ENCODE peak calls at places on chromosome 7, in seven cellular contexts. One of them, this sample, is unnamed.

GRCh38 chr7:105841866-105842265 is 34.5 kb downstream of the ATXN7L1 start:
- DNase-seq in astrocyte of the cerebellum: no peak
- DNase-seq in cardiac fibroblast: no peak
- DNase-seq in aorta: no peak
- DNase-seq in OCI-LY7: no peak
- DNase-seq in CD8-positive, alpha-beta T cell: no peak
- DNase-seq in effector memory CD4-positive, alpha-beta T cell: no peak
- DNase-seq in this sample: no peak

GRCh38 chr7:102125127-102125561 is 161.5 kb upstream of the SH2B2 start:
- DNase-seq in cardiac fibroblast: peak; percentile 90
- DNase-seq in OCI-LY7: no peak
- DNase-seq in effector memory CD4-positive, alpha-beta T cell: no peak
- DNase-seq in astrocyte of the cerebellum: peak; percentile 34
- DNase-seq in aorta: peak; percentile 88
- DNase-seq in CD8-positive, alpha-beta T cell: no peak
- DNase-seq in this sample: peak; percentile 73

GRCh38 chr7:52956379-52956915 is 79.0 kb upstream of the POM121L12 start:
- DNase-seq in astrocyte of the cerebellum: no peak
- DNase-seq in effector memory CD4-positive, alpha-beta T cell: no peak
- DNase-seq in aorta: no peak
- DNase-seq in OCI-LY7: no peak
- DNase-seq in CD8-positive, alpha-beta T cell: no peak
- DNase-seq in cardiac fibroblast: no peak
- DNase-seq in this sample: no peak

GRCh38 chr7:88322151-88322550 is 15.5 kb upstream of the STEAP4 start:
- DNase-seq in cardiac fibroblast: no peak
- DNase-seq in CD8-positive, alpha-beta T cell: no peak
- DNase-seq in astrocyte of the cerebellum: no peak
- DNase-seq in effector memory CD4-positive, alpha-beta T cell: no peak
- DNase-seq in aorta: no peak
- DNase-seq in OCI-LY7: no peak
- DNase-seq in this sample: no peak

GRCh38 chr7:76310102-76310957 is 7.9 kb downstream of the HSPB1 start:
- DNase-seq in cardiac fibroblast: no peak
- DNase-seq in astrocyte of the cerebellum: no peak
- DNase-seq in OCI-LY7: peak; percentile 27
- DNase-seq in aorta: peak; percentile 50
- DNase-seq in CD8-positive, alpha-beta T cell: no peak
- DNase-seq in effector memory CD4-positive, alpha-beta T cell: no peak
- DNase-seq in this sample: no peak

GRCh38 chr7:71439316-71439715 is 307.4 kb downstream of the GALNT17 start:
- DNase-seq in OCI-LY7: no peak
- DNase-seq in aorta: no peak
- DNase-seq in CD8-positive, alpha-beta T cell: no peak
- DNase-seq in cardiac fibroblast: no peak
- DNase-seq in effector memory CD4-positive, alpha-beta T cell: no peak
- DNase-seq in astrocyte of the cerebellum: no peak
- DNase-seq in this sample: no peak

GRCh38 chr7:149529136-149529718 is 31.6 kb upstream of the ZNF746 start:
- DNase-seq in OCI-LY7: peak; percentile 56
- DNase-seq in astrocyte of the cerebellum: no peak
- DNase-seq in CD8-positive, alpha-beta T cell: no peak
- DNase-seq in cardiac fibroblast: peak; percentile 20
- DNase-seq in effector memory CD4-positive, alpha-beta T cell: no peak
- DNase-seq in aorta: no peak
- DNase-seq in this sample: no peak

GRCh38 chr7:131513245-131514061 is 43.0 kb downstream of the PODXL start:
- DNase-seq in effector memory CD4-positive, alpha-beta T cell: peak; percentile 56
- DNase-seq in OCI-LY7: peak; percentile 77
- DNase-seq in astrocyte of the cerebellum: peak; percentile 58
- DNase-seq in CD8-positive, alpha-beta T cell: peak; percentile 79
- DNase-seq in aorta: peak; percentile 83
- DNase-seq in cardiac fibroblast: peak; percentile 87
- DNase-seq in this sample: peak; percentile 43

GRCh38 chr7:107996072-107996824 is 6.7 kb downstream of the LAMB1 start:
- DNase-seq in effector memory CD4-positive, alpha-beta T cell: no peak
- DNase-seq in CD8-positive, alpha-beta T cell: no peak
- DNase-seq in OCI-LY7: no peak
- DNase-seq in cardiac fibroblast: no peak
- DNase-seq in aorta: no peak
- DNase-seq in astrocyte of the cerebellum: no peak
- DNase-seq in this sample: no peak

GRCh38 chr7:129464194-129464593 is 30.0 kb downstream of the STRIP2 start:
- DNase-seq in effector memory CD4-positive, alpha-beta T cell: no peak
- DNase-seq in cardiac fibroblast: no peak
- DNase-seq in astrocyte of the cerebellum: no peak
- DNase-seq in aorta: no peak
- DNase-seq in OCI-LY7: no peak
- DNase-seq in CD8-positive, alpha-beta T cell: no peak
- DNase-seq in this sample: no peak

GRCh38 chr7:129829677-129830631 is 122.8 kb downstream of the UBE2H start:
- DNase-seq in aorta: peak; percentile 72
- DNase-seq in cardiac fibroblast: peak; percentile 88
- DNase-seq in effector memory CD4-positive, alpha-beta T cell: peak; percentile 34
- DNase-seq in astrocyte of the cerebellum: peak; percentile 82
- DNase-seq in OCI-LY7: peak; percentile 83
- DNase-seq in CD8-positive, alpha-beta T cell: peak; percentile 65
- DNase-seq in this sample: no peak

GRCh38 chr7:55774327-55775050 is 88.1 kb downstream of the SEPTIN14 start:
- DNase-seq in aorta: no peak
- DNase-seq in effector memory CD4-positive, alpha-beta T cell: no peak
- DNase-seq in OCI-LY7: no peak
- DNase-seq in CD8-positive, alpha-beta T cell: no peak
- DNase-seq in cardiac fibroblast: no peak
- DNase-seq in astrocyte of the cerebellum: no peak
- DNase-seq in this sample: no peak

GRCh38 chr7:17026269-17026668 is 144.5 kb upstream of the AGR3 start:
- DNase-seq in aorta: no peak
- DNase-seq in CD8-positive, alpha-beta T cell: no peak
- DNase-seq in effector memory CD4-positive, alpha-beta T cell: no peak
- DNase-seq in cardiac fibroblast: no peak
- DNase-seq in astrocyte of the cerebellum: no peak
- DNase-seq in OCI-LY7: no peak
- DNase-seq in this sample: no peak

GRCh38 chr7:66198956-66199355 is 6.2 kb upstream of the TPST1 start:
- DNase-seq in CD8-positive, alpha-beta T cell: no peak
- DNase-seq in aorta: no peak
- DNase-seq in cardiac fibroblast: no peak
- DNase-seq in astrocyte of the cerebellum: no peak
- DNase-seq in OCI-LY7: no peak
- DNase-seq in effector memory CD4-positive, alpha-beta T cell: no peak
- DNase-seq in this sample: no peak

GRCh38 chr7:30888783-30889182 is 22.9 kb upstream of the AQP1 start:
- DNase-seq in OCI-LY7: no peak
- DNase-seq in aorta: peak; percentile 76
- DNase-seq in CD8-positive, alpha-beta T cell: no peak
- DNase-seq in astrocyte of the cerebellum: peak; percentile 83
- DNase-seq in cardiac fibroblast: peak; percentile 85
- DNase-seq in effector memory CD4-positive, alpha-beta T cell: no peak
- DNase-seq in this sample: peak; percentile 64

GRCh38 chr7:43119371-43120069 is 7.1 kb downstream of the HECW1 start:
- DNase-seq in effector memory CD4-positive, alpha-beta T cell: no peak
- DNase-seq in aorta: no peak
- DNase-seq in astrocyte of the cerebellum: peak; percentile 47
- DNase-seq in OCI-LY7: no peak
- DNase-seq in cardiac fibroblast: peak; percentile 62
- DNase-seq in CD8-positive, alpha-beta T cell: no peak
- DNase-seq in this sample: peak; percentile 58

GRCh38 chr7:55546826-55547225 is 25.5 kb downstream of the VOPP1 start:
- DNase-seq in CD8-positive, alpha-beta T cell: no peak
- DNase-seq in effector memory CD4-positive, alpha-beta T cell: no peak
- DNase-seq in cardiac fibroblast: peak; percentile 81
- DNase-seq in astrocyte of the cerebellum: peak; percentile 46
- DNase-seq in aorta: peak; percentile 87
- DNase-seq in OCI-LY7: no peak
- DNase-seq in this sample: peak; percentile 69

GRCh38 chr7:78510580-78511188 is 712.1 kb downstream of the PHTF2 start:
- DNase-seq in aorta: no peak
- DNase-seq in CD8-positive, alpha-beta T cell: no peak
- DNase-seq in effector memory CD4-positive, alpha-beta T cell: no peak
- DNase-seq in astrocyte of the cerebellum: peak; percentile 50
- DNase-seq in OCI-LY7: peak; percentile 27
- DNase-seq in cardiac fibroblast: peak; percentile 65
- DNase-seq in this sample: no peak

GRCh38 chr7:142882338-142882678 is 3.2 kb downstream of the TRPV6 start:
- DNase-seq in CD8-positive, alpha-beta T cell: peak; percentile 13
- DNase-seq in astrocyte of the cerebellum: no peak
- DNase-seq in effector memory CD4-positive, alpha-beta T cell: no peak
- DNase-seq in aorta: no peak
- DNase-seq in cardiac fibroblast: no peak
- DNase-seq in OCI-LY7: no peak
- DNase-seq in this sample: no peak

DNA sequence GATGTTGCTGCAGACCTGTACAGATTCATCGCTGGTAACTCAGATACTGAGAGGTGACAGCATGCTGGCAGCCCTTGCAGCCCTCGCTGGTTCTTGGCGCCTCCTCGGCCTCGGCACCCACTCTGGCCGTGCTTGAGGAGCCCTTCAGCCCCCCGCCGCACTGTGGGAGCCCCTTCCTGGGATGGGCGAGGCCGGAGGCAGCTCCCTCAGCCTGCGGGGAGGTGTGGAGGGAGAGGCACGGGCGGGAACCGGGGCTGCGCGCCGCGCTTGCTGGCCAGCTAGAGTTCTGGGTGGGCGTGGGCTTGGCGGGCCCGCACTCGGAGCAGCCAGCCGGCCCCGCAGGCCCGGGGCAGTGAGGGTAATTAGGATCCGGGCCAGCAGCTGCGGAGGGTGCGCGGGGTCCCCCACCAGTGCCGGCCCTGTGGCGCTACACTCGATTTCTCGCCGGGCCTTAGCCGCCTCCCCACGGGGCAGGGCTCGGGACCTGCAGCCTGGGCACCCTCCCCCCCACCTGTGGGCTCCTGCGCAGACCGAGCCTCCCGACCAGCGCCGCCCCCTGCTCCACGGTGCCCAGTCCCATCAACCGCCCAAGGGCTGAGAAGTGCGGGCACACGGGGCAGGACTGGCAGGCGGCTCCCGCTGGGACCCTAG is 12.2 kb upstream of the GTPBP10 start:
- DNase-seq in effector memory CD4-positive, alpha-beta T cell: no peak
- DNase-seq in aorta: no peak
- DNase-seq in cardiac fibroblast: no peak
- DNase-seq in CD8-positive, alpha-beta T cell: no peak
- DNase-seq in astrocyte of the cerebellum: no peak
- DNase-seq in OCI-LY7: no peak
- DNase-seq in this sample: no peak
- H3K4me3 ChIP-seq in effector memory CD4-positive, alpha-beta T cell: no peak overlapping the region
- H3K4me3 ChIP-seq in aorta: no peak overlapping the region
- H3K4me3 ChIP-seq in cardiac fibroblast: no peak overlapping the region
- H3K4me3 ChIP-seq in CD8-positive, alpha-beta T cell: no peak overlapping the region
- H3K4me3 ChIP-seq in astrocyte of the cerebellum: no peak overlapping the region
- H3K4me3 ChIP-seq in OCI-LY7: no peak overlapping the region
- H3K4me3 ChIP-seq in this sample: no peak overlapping the region

GRCh38 chr7:41084381-41084780 is 618.5 kb downstream of the INHBA start:
- DNase-seq in OCI-LY7: no peak
- DNase-seq in CD8-positive, alpha-beta T cell: no peak
- DNase-seq in aorta: no peak
- DNase-seq in astrocyte of the cerebellum: no peak
- DNase-seq in cardiac fibroblast: no peak
- DNase-seq in effector memory CD4-positive, alpha-beta T cell: no peak
- DNase-seq in this sample: no peak
- H3K4me3 ChIP-seq in OCI-LY7: no peak overlapping the region
- H3K4me3 ChIP-seq in CD8-positive, alpha-beta T cell: no peak overlapping the region
- H3K4me3 ChIP-seq in aorta: no peak overlapping the region
- H3K4me3 ChIP-seq in astrocyte of the cerebellum: no peak overlapping the region
- H3K4me3 ChIP-seq in cardiac fibroblast: no peak overlapping the region
- H3K4me3 ChIP-seq in effector memory CD4-positive, alpha-beta T cell: no peak overlapping the region
- H3K4me3 ChIP-seq in this sample: no peak overlapping the region

GRCh38 chr7:27169658-27170493 is 4.2 kb downstream of the HOXA10 start:
- DNase-seq in CD8-positive, alpha-beta T cell: no peak
- DNase-seq in astrocyte of the cerebellum: no peak
- DNase-seq in effector memory CD4-positive, alpha-beta T cell: no peak
- DNase-seq in cardiac fibroblast: no peak
- DNase-seq in OCI-LY7: no peak
- DNase-seq in aorta: peak; percentile 42
- DNase-seq in this sample: no peak

GRCh38 chr7:27172388-27172774 is 1.7 kb downstream of the HOXA10 start:
- DNase-seq in aorta: no peak
- DNase-seq in CD8-positive, alpha-beta T cell: peak; percentile 50
- DNase-seq in cardiac fibroblast: no peak
- DNase-seq in OCI-LY7: no peak
- DNase-seq in astrocyte of the cerebellum: no peak
- DNase-seq in effector memory CD4-positive, alpha-beta T cell: no peak
- DNase-seq in this sample: no peak

GRCh38 chr7:27171636-27172387 is 2.3 kb downstream of the HOXA10 start:
- DNase-seq in effector memory CD4-positive, alpha-beta T cell: no peak
- DNase-seq in cardiac fibroblast: no peak
- DNase-seq in aorta: peak; percentile 30
- DNase-seq in astrocyte of the cerebellum: no peak
- DNase-seq in CD8-positive, alpha-beta T cell: no peak
- DNase-seq in OCI-LY7: no peak
- DNase-seq in this sample: no peak

GRCh38 chr7:27170936-27171635 is 3.0 kb downstream of the HOXA10 start:
- DNase-seq in OCI-LY7: no peak
- DNase-seq in CD8-positive, alpha-beta T cell: no peak
- DNase-seq in cardiac fibroblast: no peak
- DNase-seq in aorta: peak; percentile 20
- DNase-seq in effector memory CD4-positive, alpha-beta T cell: no peak
- DNase-seq in astrocyte of the cerebellum: no peak
- DNase-seq in this sample: no peak

DNA sequence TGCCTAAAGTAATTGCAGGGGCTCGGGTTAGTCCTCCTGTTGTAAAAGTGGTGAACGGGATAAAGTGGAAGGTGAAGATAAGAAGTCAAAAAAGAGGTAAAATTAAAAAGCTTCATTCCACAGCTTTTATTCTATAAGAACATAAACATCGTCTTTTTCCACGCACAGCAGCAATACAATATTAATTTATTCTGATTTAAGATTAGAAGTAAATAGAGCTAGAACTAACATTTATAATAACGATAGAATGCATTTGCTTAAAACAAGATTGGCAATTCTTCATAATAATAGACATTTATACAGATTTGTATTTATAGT is 3.7 kb downstream of the HOXA10 start:
- DNase-seq in effector memory CD4-positive, alpha-beta T cell: no peak
- DNase-seq in aorta: no peak
- DNase-seq in astrocyte of the cerebellum: no peak
- DNase-seq in cardiac fibroblast: no peak
- DNase-seq in CD8-positive, alpha-beta T cell: no peak
- DNase-seq in OCI-LY7: no peak
- DNase-seq in this sample: no peak
- H3K4me3 ChIP-seq in effector memory CD4-positive, alpha-beta T cell: no peak overlapping the region
- H3K4me3 ChIP-seq in aorta: no peak overlapping the region
- H3K4me3 ChIP-seq in astrocyte of the cerebellum: no peak overlapping the region
- H3K4me3 ChIP-seq in cardiac fibroblast: no peak overlapping the region
- H3K4me3 ChIP-seq in CD8-positive, alpha-beta T cell: no peak overlapping the region
- H3K4me3 ChIP-seq in OCI-LY7: no peak overlapping the region
- H3K4me3 ChIP-seq in this sample: peak overlapping the region; percentile 78

DNA sequence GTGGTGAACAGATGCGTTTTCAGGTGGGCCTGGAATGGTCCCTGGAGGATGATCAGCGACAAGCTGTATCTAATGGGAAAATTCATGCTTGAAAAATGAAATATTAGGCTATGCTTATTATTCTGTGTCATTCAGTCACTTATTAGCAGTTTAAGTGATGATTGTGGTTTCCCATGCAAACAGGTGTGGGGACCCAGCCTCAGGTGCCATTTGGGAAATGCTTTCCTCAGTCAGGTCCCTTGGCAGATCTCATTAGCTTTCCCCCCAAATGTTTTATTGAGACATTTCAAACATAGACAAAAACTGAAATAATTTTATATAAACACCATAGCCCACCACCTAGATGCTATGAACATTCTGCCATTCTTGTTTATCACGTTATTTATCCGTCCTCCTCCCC is 411 bp upstream of the SNX10 start:
- DNase-seq in effector memory CD4-positive, alpha-beta T cell: no peak
- DNase-seq in OCI-LY7: no peak
- DNase-seq in CD8-positive, alpha-beta T cell: no peak
- DNase-seq in cardiac fibroblast: no peak
- DNase-seq in aorta: no peak
- DNase-seq in astrocyte of the cerebellum: no peak
- DNase-seq in this sample: no peak
- H3K4me3 ChIP-seq in effector memory CD4-positive, alpha-beta T cell: peak overlapping the region; percentile 25
- H3K4me3 ChIP-seq in OCI-LY7: peak overlapping the region; percentile 99
- H3K4me3 ChIP-seq in CD8-positive, alpha-beta T cell: peak overlapping the region; percentile 70
- H3K4me3 ChIP-seq in cardiac fibroblast: no peak overlapping the region
- H3K4me3 ChIP-seq in aorta: no peak overlapping the region
- H3K4me3 ChIP-seq in astrocyte of the cerebellum: peak overlapping the region; percentile 36
- H3K4me3 ChIP-seq in this sample: peak overlapping the region; percentile 46

This sample was measured in skeletal muscle cell.